ENCODE peak calls at places on chromosome 9, in eight cellular contexts. N is astrocyte of the spinal cord, W is Caco-2, E is tibial artery, X is fibroblast of pulmonary artery, F is transverse colon, G is IMR-90, I is fibroblast of mammary gland. S is an unnamed sample.

GRCh38 chr9:21616082-21616778 is 134.1 kb upstream of the IFNE start:
- DNase-seq in X (peak), I (peak), E (no peak), F (no peak), W (no peak), G (peak), N (peak), S (peak)

GRCh38 chr9:88458716-88459115 is 70.5 kb downstream of the SPIN1 start:
- DNase-seq in N (peak), F (no peak), E (no peak), I (peak), W (no peak), G (peak), X (peak), S (peak)

GRCh38 chr9:91034976-91035824 is 233.6 kb downstream of the SYK start:
- DNase-seq in W (no peak), F (no peak), X (no peak), G (no peak), N (no peak), E (no peak), I (no peak), S (no peak)

GRCh38 chr9:101477736-101478135 is 42.2 kb upstream of the ALDOB start:
- DNase-seq in W (no peak), G (peak), F (no peak), I (peak), N (peak), E (no peak), X (no peak), S (peak)

GRCh38 chr9:121735065-121735791 is 83.8 kb downstream of the DAB2IP start:
- DNase-seq in G (peak), I (peak), N (peak), W (peak), F (peak), X (peak), E (no peak), S (peak)

GRCh38 chr9:112241491-112241890 is 66.4 kb upstream of the SUSD1 start:
- DNase-seq in G (peak), I (no peak), X (peak), N (no peak), E (no peak), F (no peak), W (no peak), S (peak)

GRCh38 chr9:5800969-5801738 is 31.8 kb downstream of the ERMP1 start:
- DNase-seq in X (no peak), G (no peak), F (no peak), I (no peak), W (no peak), N (no peak), E (no peak), S (peak)

GRCh38 chr9:124657526-124657925 is 113.6 kb downstream of the NR6A1 start:
- DNase-seq in I (no peak), W (no peak), F (no peak), E (no peak), G (no peak), X (no peak), N (no peak), S (no peak)

GRCh38 chr9:6351757-6352156 is 23.6 kb downstream of the TPD52L3 start:
- DNase-seq in F (no peak), I (no peak), G (no peak), X (no peak), W (no peak), E (no peak), N (no peak), S (no peak)

GRCh38 chr9:69431777-69432176 is 106.8 kb downstream of the ENTREP1 start:
- DNase-seq in I (no peak), G (no peak), E (no peak), N (no peak), W (no peak), X (no peak), F (no peak), S (no peak)

GRCh38 chr9:89811896-89812450 is 207.2 kb downstream of the GADD45G start:
- DNase-seq in X (no peak), G (no peak), F (no peak), I (no peak), N (no peak), E (no peak), W (no peak), S (no peak)

GRCh38 chr9:96565684-96566360 is 53.8 kb downstream of the CDC14B start:
- DNase-seq in X (no peak), G (peak), F (peak), N (peak), W (no peak), E (no peak), I (peak), S (peak)

GRCh38 chr9:70510157-70510770 is 95.8 kb upstream of the KLF9 start:
- DNase-seq in N (no peak), W (no peak), X (peak), G (no peak), E (no peak), I (no peak), F (peak), S (no peak)

GRCh38 chr9:120862452-120862851 is 14.5 kb downstream of the PHF19 start:
- DNase-seq in N (no peak), G (no peak), I (no peak), E (no peak), F (no peak), W (no peak), X (no peak), S (no peak)

GRCh38 chr9:137310190-137311052 is 8.3 kb upstream of the NRARP start:
- DNase-seq in F (peak), E (no peak), W (peak), G (no peak), I (no peak), N (no peak), X (no peak), S (no peak)

GRCh38 chr9:35611230-35611797 is 6.3 kb downstream of the TESK1 start:
- DNase-seq in I (peak), N (peak), G (peak), F (peak), E (peak), W (no peak), X (peak), S (peak)

GRCh38 chr9:70884276-70884675 is 237.1 kb downstream of the TRPM3 start:
- DNase-seq in G (no peak), W (no peak), F (no peak), I (no peak), E (no peak), X (no peak), N (no peak), S (no peak)

GRCh38 chr9:137423810-137424291 is 658 bp downstream of the NOXA1 start:
- DNase-seq in F (peak), W (no peak), N (no peak), E (no peak), I (no peak), X (no peak), G (no peak), S (no peak)

GRCh38 chr9:137314561-137315560 is 12.8 kb upstream of the NRARP start:
- DNase-seq in E (no peak), G (no peak), W (peak), F (no peak), N (no peak), X (no peak), I (no peak), S (no peak)

GRCh38 chr9:68631811-68632210 is 73.2 kb upstream of the PIP5K1B start:
- DNase-seq in X (no peak), F (no peak), N (no peak), I (no peak), W (no peak), E (no peak), G (no peak), S (no peak)

GRCh38 chr9:81823672-81824554 is 104.3 kb upstream of the SPATA31D4 start:
- DNase-seq in G (no peak), W (no peak), X (no peak), I (no peak), N (no peak), E (no peak), F (no peak), S (no peak)

GRCh38 chr9:136775191-136775590 is 10.9 kb upstream of the LCN15 start:
- DNase-seq in F (no peak), G (no peak), N (no peak), E (no peak), X (no peak), I (no peak), W (no peak), S (no peak)

GRCh38 chr9:127936347-127936852 is 1.3 kb downstream of the DPM2 start:
- DNase-seq in F (no peak), W (no peak), E (no peak), I (no peak), N (no peak), G (no peak), X (no peak), S (no peak)

GRCh38 chr9:74132986-74133385 is 364.1 kb upstream of the RORB start:
- DNase-seq in I (no peak), F (no peak), E (no peak), X (no peak), W (no peak), N (no peak), G (no peak), S (no peak)

GRCh38 chr9:80561526-80561925 is 989.8 kb downstream of the TLE4 start:
- DNase-seq in I (no peak), G (no peak), W (no peak), N (no peak), F (no peak), E (no peak), X (no peak), S (no peak)

GRCh38 chr9:114691046-114691955 is 9.3 kb upstream of the TEX48 start:
- DNase-seq in F (no peak), X (peak), W (no peak), G (peak), N (peak), E (no peak), I (peak), S (peak)

GRCh38 chr9:108535526-108535925 is 320.3 kb downstream of the ACTL7B start:
- DNase-seq in I (peak), X (peak), N (no peak), F (peak), G (no peak), E (no peak), W (no peak), S (no peak)
- TF ChIP-seq CTCF in I (peak), X (peak), N (peak), F (peak), G (peak), E (peak), W (peak), S (peak)

DNA sequence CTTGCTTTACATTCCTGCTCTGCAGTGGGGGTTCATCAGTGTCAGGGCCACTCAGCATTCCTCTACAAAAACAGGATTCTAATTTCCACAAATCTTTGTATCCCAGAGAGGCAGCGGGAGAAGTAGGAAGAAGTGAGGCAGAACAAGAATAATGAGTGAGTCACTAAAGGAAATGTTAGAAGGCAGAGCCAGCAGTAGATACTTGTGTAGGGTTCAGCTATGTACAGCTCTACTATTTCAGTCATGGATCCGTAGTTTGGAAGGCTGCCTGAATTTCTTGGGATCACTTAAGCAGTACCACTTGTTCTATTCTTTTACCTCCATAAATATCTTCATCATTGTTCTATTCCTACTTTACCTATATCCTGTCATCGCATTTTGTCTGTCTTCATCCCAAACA is 246.3 kb upstream of the TLE4 start:
- DNase-seq in N (peak), X (no peak), F (no peak), I (no peak), W (no peak), E (no peak), G (peak), S (no peak)
- TF ChIP-seq CTCF in N (no peak), X (no peak), F (no peak), I (no peak), W (no peak), E (no peak), G (no peak), S (no peak)

DNA sequence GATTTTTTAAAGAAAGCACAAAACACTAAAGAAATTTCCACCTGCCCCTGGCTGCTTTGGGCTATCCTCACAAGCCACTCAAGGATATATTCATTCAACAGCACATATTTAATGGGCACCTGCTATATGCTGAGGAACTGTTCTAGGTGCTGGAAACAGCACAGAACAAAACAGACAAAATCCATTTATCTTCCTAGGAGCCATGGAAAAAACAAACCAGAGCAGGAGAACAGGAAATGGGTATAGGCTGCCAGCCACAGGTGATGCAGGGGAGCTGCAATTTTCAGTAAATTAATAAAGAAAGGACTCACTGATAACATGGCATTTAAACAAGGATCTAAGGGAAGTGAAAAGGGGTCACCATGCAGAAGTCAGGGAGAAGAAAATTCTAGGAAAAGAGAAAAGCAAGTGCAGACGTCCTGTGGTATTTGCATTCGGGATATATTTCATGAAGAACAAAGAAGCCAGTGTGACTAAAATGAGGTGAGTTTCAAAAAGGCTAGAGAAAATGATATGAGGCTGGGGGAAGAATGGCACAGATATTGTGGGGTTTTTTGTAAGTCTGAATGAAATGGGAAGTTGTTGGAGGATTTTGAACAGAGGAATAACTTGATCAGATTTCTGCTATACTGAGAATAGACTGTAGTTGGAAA is 152.2 kb downstream of the ADAMTSL1 start:
- DNase-seq in W (no peak), F (no peak), E (no peak), I (no peak), G (no peak), N (no peak), X (no peak), S (no peak)
- TF ChIP-seq CTCF in W (no peak), F (no peak), E (no peak), I (no peak), G (no peak), N (no peak), X (no peak), S (no peak)

GRCh38 chr9:98364042-98364441 is 108.6 kb upstream of the TBC1D2 start:
- DNase-seq in F (no peak), X (no peak), E (no peak), I (no peak), N (no peak), G (no peak), W (no peak), S (no peak)

GRCh38 chr9:98362624-98363023 is 107.2 kb upstream of the TBC1D2 start:
- DNase-seq in X (no peak), W (no peak), F (no peak), N (no peak), G (no peak), I (no peak), E (no peak), S (no peak)

GRCh38 chr9:98365724-98366123 is 110.3 kb upstream of the TBC1D2 start:
- DNase-seq in I (no peak), E (no peak), F (no peak), X (no peak), W (no peak), N (no peak), G (no peak), S (no peak)

GRCh38 chr9:98367371-98367900 is 112.0 kb upstream of the TBC1D2 start:
- DNase-seq in W (no peak), X (peak), G (no peak), N (no peak), E (no peak), I (peak), F (no peak), S (no peak)

GRCh38 chr9:98365227-98365669 is 109.8 kb upstream of the TBC1D2 start:
- DNase-seq in G (peak), W (no peak), X (peak), F (no peak), E (no peak), N (no peak), I (peak), S (peak)
- TF ChIP-seq CTCF in G (peak), W (peak), X (peak), F (no peak), E (no peak), N (peak), I (peak), S (peak)